ENCODE peak calls at places on chromosome 15, in seven cellular contexts. One of them, this sample, is unnamed.

GRCh38 chr15:89101302-89102191 is 13.3 kb downstream of the ABHD2 start:
- DNase-seq in MM.1S: no peak
- DNase-seq in CD8-positive, alpha-beta memory T cell: no peak
- DNase-seq in suprapubic skin: peak; percentile 78
- DNase-seq in A549: peak; percentile 97
- DNase-seq in uterus: peak; percentile 91
- DNase-seq in tibial artery: peak; percentile 89
- DNase-seq in this sample: peak; percentile 96

GRCh38 chr15:69300129-69300588 is 1.4 kb downstream of the PAQR5 start:
- DNase-seq in CD8-positive, alpha-beta memory T cell: no peak
- DNase-seq in suprapubic skin: no peak
- DNase-seq in uterus: no peak
- DNase-seq in tibial artery: no peak
- DNase-seq in A549: no peak
- DNase-seq in MM.1S: no peak
- DNase-seq in this sample: no peak

GRCh38 chr15:91942676-91943417 is 89.3 kb downstream of the SLCO3A1 start:
- DNase-seq in uterus: peak; percentile 92
- DNase-seq in tibial artery: peak; percentile 95
- DNase-seq in suprapubic skin: peak; percentile 93
- DNase-seq in MM.1S: peak; percentile 81
- DNase-seq in CD8-positive, alpha-beta memory T cell: peak; percentile 9
- DNase-seq in A549: peak; percentile 64
- DNase-seq in this sample: peak; percentile 90

GRCh38 chr15:71547066-71547465 is 263.3 kb upstream of the NR2E3 start:
- DNase-seq in MM.1S: no peak
- DNase-seq in uterus: peak; percentile 21
- DNase-seq in A549: no peak
- DNase-seq in suprapubic skin: no peak
- DNase-seq in CD8-positive, alpha-beta memory T cell: no peak
- DNase-seq in tibial artery: no peak
- DNase-seq in this sample: no peak

GRCh38 chr15:70023064-70023768 is 74.5 kb downstream of the TLE3 start:
- DNase-seq in CD8-positive, alpha-beta memory T cell: peak; percentile 45
- DNase-seq in MM.1S: peak; percentile 86
- DNase-seq in tibial artery: no peak
- DNase-seq in A549: no peak
- DNase-seq in suprapubic skin: no peak
- DNase-seq in uterus: peak; percentile 28
- DNase-seq in this sample: no peak

GRCh38 chr15:41561777-41562145 is 2.7 kb downstream of the TYRO3 start:
- DNase-seq in uterus: peak; percentile 83
- DNase-seq in suprapubic skin: no peak
- DNase-seq in A549: no peak
- DNase-seq in MM.1S: no peak
- DNase-seq in tibial artery: no peak
- DNase-seq in CD8-positive, alpha-beta memory T cell: no peak
- DNase-seq in this sample: no peak

GRCh38 chr15:35519536-35520149 is 26.3 kb downstream of the DPH6 start:
- DNase-seq in MM.1S: peak; percentile 35
- DNase-seq in CD8-positive, alpha-beta memory T cell: no peak
- DNase-seq in A549: no peak
- DNase-seq in suprapubic skin: no peak
- DNase-seq in tibial artery: no peak
- DNase-seq in uterus: no peak
- DNase-seq in this sample: no peak

GRCh38 chr15:97410907-97411575 is 549.5 kb upstream of the ARRDC4 start:
- DNase-seq in suprapubic skin: no peak
- DNase-seq in CD8-positive, alpha-beta memory T cell: no peak
- DNase-seq in A549: no peak
- DNase-seq in uterus: no peak
- DNase-seq in MM.1S: no peak
- DNase-seq in tibial artery: no peak
- DNase-seq in this sample: no peak

GRCh38 chr15:49215768-49216739 is 46.0 kb downstream of the GALK2 start:
- DNase-seq in uterus: no peak
- DNase-seq in suprapubic skin: no peak
- DNase-seq in CD8-positive, alpha-beta memory T cell: no peak
- DNase-seq in tibial artery: no peak
- DNase-seq in A549: no peak
- DNase-seq in MM.1S: no peak
- DNase-seq in this sample: no peak

GRCh38 chr15:95432878-95433405 is 897.6 kb upstream of the NR2F2 start:
- DNase-seq in A549: no peak
- DNase-seq in MM.1S: no peak
- DNase-seq in uterus: no peak
- DNase-seq in suprapubic skin: no peak
- DNase-seq in tibial artery: no peak
- DNase-seq in CD8-positive, alpha-beta memory T cell: no peak
- DNase-seq in this sample: no peak

GRCh38 chr15:31086344-31086743 is 15.2 kb downstream of the TRPM1 start:
- DNase-seq in A549: no peak
- DNase-seq in tibial artery: no peak
- DNase-seq in uterus: no peak
- DNase-seq in MM.1S: no peak
- DNase-seq in suprapubic skin: no peak
- DNase-seq in CD8-positive, alpha-beta memory T cell: no peak
- DNase-seq in this sample: no peak

DNA sequence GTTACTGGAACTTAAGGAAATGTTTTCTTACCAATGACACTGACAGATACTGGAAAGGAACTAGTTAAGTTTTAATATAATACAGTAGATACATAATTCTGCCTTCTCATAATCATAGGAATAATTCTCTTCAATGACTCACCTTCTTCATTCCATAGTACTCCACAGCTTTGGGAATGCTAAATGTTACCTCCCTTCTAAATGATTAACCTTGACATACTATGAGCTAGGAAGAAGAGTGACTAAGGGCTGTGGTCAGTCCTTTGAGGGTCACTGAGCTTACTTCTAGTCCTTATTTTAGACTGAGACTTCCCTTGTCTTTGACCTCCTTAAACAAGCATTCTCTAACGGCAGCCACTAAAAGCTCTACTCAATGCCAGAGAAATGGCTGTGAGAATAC is 69.6 kb upstream of the PPIB start:
- DNase-seq in suprapubic skin: no peak
- DNase-seq in MM.1S: no peak
- DNase-seq in CD8-positive, alpha-beta memory T cell: no peak
- DNase-seq in A549: peak; percentile 46
- DNase-seq in uterus: no peak
- DNase-seq in tibial artery: no peak
- DNase-seq in this sample: no peak
- H3K4me1 ChIP-seq in suprapubic skin: no peaks in the 10 kb centered on the region
- H3K4me1 ChIP-seq in MM.1S: no peaks in the 10 kb centered on the region
- H3K4me1 ChIP-seq in CD8-positive, alpha-beta memory T cell: no peaks in the 10 kb centered on the region
- H3K4me1 ChIP-seq in A549: peaks cover 37% of the 10 kb centered on the region
- H3K4me1 ChIP-seq in uterus: no peaks in the 10 kb centered on the region
- H3K4me1 ChIP-seq in tibial artery: no peaks in the 10 kb centered on the region
- H3K4me1 ChIP-seq in this sample: no peaks in the 10 kb centered on the region

DNA sequence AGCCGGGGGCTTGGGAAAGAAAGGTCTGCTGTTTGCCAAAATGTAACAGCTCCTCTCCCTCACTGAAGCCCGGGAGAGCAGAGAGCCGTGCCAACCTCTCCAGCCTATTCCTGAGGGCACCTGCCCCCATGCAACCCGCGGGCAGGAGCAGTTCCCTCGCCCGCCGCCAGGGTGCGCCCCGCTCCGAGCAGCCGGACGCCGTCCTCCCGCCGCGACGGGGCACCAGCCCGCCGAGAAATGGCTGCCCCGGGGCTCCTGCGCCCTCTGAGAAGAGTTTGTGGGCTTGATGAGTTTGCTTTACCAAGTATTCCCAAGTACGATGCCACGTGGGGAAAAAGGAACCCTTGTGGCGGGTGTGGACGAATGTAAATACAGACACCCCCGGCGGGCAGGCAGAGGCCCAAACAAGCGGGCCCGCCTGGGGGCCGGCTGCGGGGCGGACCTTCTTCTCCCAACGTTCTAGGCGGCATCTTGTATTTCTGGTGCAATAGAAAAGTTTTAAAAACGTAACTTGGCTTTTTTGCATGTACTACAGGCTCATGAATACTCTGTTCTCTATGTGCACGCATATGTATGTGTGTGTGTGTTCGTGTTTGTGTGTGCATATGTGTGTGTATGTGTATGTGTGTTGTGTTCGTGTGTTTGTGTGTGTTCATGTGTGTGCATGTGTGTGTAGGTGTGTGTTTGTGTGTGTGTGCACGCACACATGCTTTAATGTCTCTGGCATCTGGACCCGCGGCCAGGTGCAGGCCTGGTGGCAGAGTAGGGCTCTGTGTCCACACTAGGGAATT is 162.9 kb downstream of the CHSY1 start:
- DNase-seq in MM.1S: peak; percentile 64
- DNase-seq in A549: peak; percentile 82
- DNase-seq in CD8-positive, alpha-beta memory T cell: peak; percentile 69
- DNase-seq in suprapubic skin: peak; percentile 77
- DNase-seq in uterus: peak; percentile 55
- DNase-seq in tibial artery: peak; percentile 65
- DNase-seq in this sample: no peak
- H3K4me3 ChIP-seq in MM.1S: peak overlapping the region; percentile 2
- H3K4me3 ChIP-seq in A549: peak overlapping the region; percentile 41
- H3K4me3 ChIP-seq in CD8-positive, alpha-beta memory T cell: no peak overlapping the region
- H3K4me3 ChIP-seq in suprapubic skin: peak overlapping the region; percentile 34
- H3K4me3 ChIP-seq in uterus: no peak overlapping the region
- H3K4me3 ChIP-seq in tibial artery: no peak overlapping the region
- H3K4me3 ChIP-seq in this sample: peak overlapping the region; percentile 31

GRCh38 chr15:99211926-99212325 is 37.5 kb downstream of the TTC23 start:
- DNase-seq in MM.1S: no peak
- DNase-seq in uterus: no peak
- DNase-seq in CD8-positive, alpha-beta memory T cell: no peak
- DNase-seq in suprapubic skin: no peak
- DNase-seq in A549: no peak
- DNase-seq in tibial artery: no peak
- DNase-seq in this sample: no peak

GRCh38 chr15:99210334-99210733 is 39.0 kb downstream of the TTC23 start:
- DNase-seq in MM.1S: no peak
- DNase-seq in A549: no peak
- DNase-seq in suprapubic skin: no peak
- DNase-seq in uterus: no peak
- DNase-seq in tibial artery: no peak
- DNase-seq in CD8-positive, alpha-beta memory T cell: no peak
- DNase-seq in this sample: no peak

GRCh38 chr15:99207672-99208071 is 41.7 kb downstream of the TTC23 start:
- DNase-seq in suprapubic skin: no peak
- DNase-seq in uterus: no peak
- DNase-seq in A549: no peak
- DNase-seq in tibial artery: no peak
- DNase-seq in MM.1S: no peak
- DNase-seq in CD8-positive, alpha-beta memory T cell: no peak
- DNase-seq in this sample: no peak

GRCh38 chr15:99212401-99212800 is 37.0 kb downstream of the TTC23 start:
- DNase-seq in uterus: peak; percentile 63
- DNase-seq in A549: peak; percentile 13
- DNase-seq in suprapubic skin: no peak
- DNase-seq in tibial artery: no peak
- DNase-seq in MM.1S: no peak
- DNase-seq in CD8-positive, alpha-beta memory T cell: no peak
- DNase-seq in this sample: no peak

DNA sequence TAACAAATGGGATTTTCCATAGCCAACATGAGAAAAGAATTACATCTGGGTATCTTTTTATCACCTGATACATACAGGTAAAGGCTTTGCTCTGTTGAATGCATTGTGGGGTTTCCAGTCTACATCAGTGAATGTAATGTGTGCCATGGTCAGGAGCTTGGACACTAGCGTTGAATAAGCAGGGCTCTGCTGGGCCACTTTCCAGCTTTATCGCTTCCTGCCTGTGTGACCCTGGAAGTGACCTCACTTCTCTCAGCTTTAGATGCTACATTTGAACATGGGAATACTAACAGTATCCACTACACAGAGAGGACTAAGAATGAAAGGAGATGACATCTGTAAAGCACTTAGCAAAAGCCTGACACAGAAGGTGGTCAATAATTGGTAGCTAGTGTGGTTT is 40.1 kb downstream of the TTC23 start:
- DNase-seq in MM.1S: no peak
- DNase-seq in uterus: no peak
- DNase-seq in CD8-positive, alpha-beta memory T cell: no peak
- DNase-seq in suprapubic skin: no peak
- DNase-seq in tibial artery: no peak
- DNase-seq in A549: no peak
- DNase-seq in this sample: no peak
- H3K4me1 ChIP-seq in MM.1S: no peaks in the 10 kb centered on the region
- H3K4me1 ChIP-seq in uterus: no peaks in the 10 kb centered on the region
- H3K4me1 ChIP-seq in CD8-positive, alpha-beta memory T cell: no peaks in the 10 kb centered on the region
- H3K4me1 ChIP-seq in suprapubic skin: no peaks in the 10 kb centered on the region
- H3K4me1 ChIP-seq in tibial artery: no peaks in the 10 kb centered on the region
- H3K4me1 ChIP-seq in A549: peaks cover 16% of the 10 kb centered on the region
- H3K4me1 ChIP-seq in this sample: no peaks in the 10 kb centered on the region

GRCh38 chr15:85741662-85742061 is 53.1 kb downstream of the KLHL25 start:
- DNase-seq in tibial artery: peak; percentile 17
- DNase-seq in CD8-positive, alpha-beta memory T cell: no peak
- DNase-seq in uterus: peak; percentile 14
- DNase-seq in suprapubic skin: peak; percentile 35
- DNase-seq in A549: no peak
- DNase-seq in MM.1S: no peak
- DNase-seq in this sample: no peak
- H3K4me3 ChIP-seq in tibial artery: no peak overlapping the region
- H3K4me3 ChIP-seq in CD8-positive, alpha-beta memory T cell: no peak overlapping the region
- H3K4me3 ChIP-seq in uterus: no peak overlapping the region
- H3K4me3 ChIP-seq in suprapubic skin: no peak overlapping the region
- H3K4me3 ChIP-seq in A549: no peak overlapping the region
- H3K4me3 ChIP-seq in MM.1S: no peak overlapping the region
- H3K4me3 ChIP-seq in this sample: no peak overlapping the region

GRCh38 chr15:51935466-51936118 is 36.0 kb downstream of the LEO1 start:
- DNase-seq in MM.1S: no peak
- DNase-seq in CD8-positive, alpha-beta memory T cell: no peak
- DNase-seq in tibial artery: no peak
- DNase-seq in A549: no peak
- DNase-seq in suprapubic skin: no peak
- DNase-seq in uterus: no peak
- DNase-seq in this sample: no peak
- H3K4me1 ChIP-seq in MM.1S: no peaks in the 10 kb centered on the region
- H3K4me1 ChIP-seq in CD8-positive, alpha-beta memory T cell: no peaks in the 10 kb centered on the region
- H3K4me1 ChIP-seq in tibial artery: no peaks in the 10 kb centered on the region
- H3K4me1 ChIP-seq in A549: peaks cover 5% of the 10 kb centered on the region
- H3K4me1 ChIP-seq in suprapubic skin: no peaks in the 10 kb centered on the region
- H3K4me1 ChIP-seq in uterus: no peaks in the 10 kb centered on the region
- H3K4me1 ChIP-seq in this sample: no peaks in the 10 kb centered on the region

GRCh38 chr15:74133071-74133702 is 2.8 kb downstream of the ISLR2 start:
- DNase-seq in A549: no peak
- DNase-seq in MM.1S: no peak
- DNase-seq in suprapubic skin: no peak
- DNase-seq in CD8-positive, alpha-beta memory T cell: no peak
- DNase-seq in tibial artery: no peak
- DNase-seq in uterus: no peak
- DNase-seq in this sample: no peak

GRCh38 chr15:74133703-74134386 is 3.5 kb downstream of the ISLR2 start:
- DNase-seq in A549: no peak
- DNase-seq in MM.1S: no peak
- DNase-seq in suprapubic skin: no peak
- DNase-seq in uterus: no peak
- DNase-seq in CD8-positive, alpha-beta memory T cell: no peak
- DNase-seq in tibial artery: no peak
- DNase-seq in this sample: no peak

GRCh38 chr15:74132681-74133070 is 2.3 kb downstream of the ISLR2 start:
- DNase-seq in MM.1S: no peak
- DNase-seq in A549: no peak
- DNase-seq in uterus: no peak
- DNase-seq in suprapubic skin: no peak
- DNase-seq in tibial artery: no peak
- DNase-seq in CD8-positive, alpha-beta memory T cell: no peak
- DNase-seq in this sample: no peak

GRCh38 chr15:74135041-74135565 is 4.7 kb downstream of the ISLR2 start:
- DNase-seq in A549: no peak
- DNase-seq in tibial artery: no peak
- DNase-seq in suprapubic skin: no peak
- DNase-seq in MM.1S: no peak
- DNase-seq in uterus: no peak
- DNase-seq in CD8-positive, alpha-beta memory T cell: no peak
- DNase-seq in this sample: no peak

GRCh38 chr15:74134387-74135027 is 4.1 kb downstream of the ISLR2 start:
- DNase-seq in MM.1S: no peak
- DNase-seq in CD8-positive, alpha-beta memory T cell: no peak
- DNase-seq in uterus: no peak
- DNase-seq in tibial artery: peak; percentile 51
- DNase-seq in suprapubic skin: peak; percentile 67
- DNase-seq in A549: no peak
- DNase-seq in this sample: no peak
- H3K4me3 ChIP-seq in MM.1S: no peak overlapping the region
- H3K4me3 ChIP-seq in CD8-positive, alpha-beta memory T cell: no peak overlapping the region
- H3K4me3 ChIP-seq in uterus: no peak overlapping the region
- H3K4me3 ChIP-seq in tibial artery: no peak overlapping the region
- H3K4me3 ChIP-seq in suprapubic skin: no peak overlapping the region
- H3K4me3 ChIP-seq in A549: no peak overlapping the region
- H3K4me3 ChIP-seq in this sample: no peak overlapping the region

This sample was measured in ascending aorta.